ENCODE peak calls at places on chromosomes 2 and 18, in seven cellular contexts. Q is DND-41, T is fibroblast of lung, Z is GM23248, N is PC-3, K is hepatocyte, R is MM.1S. E is an unnamed sample.

GRCh38 chr2:160332318-160332717 is 132.2 kb upstream of the ITGB6 start:
- DNase-seq in Q (peak), T (peak), Z (peak), N (peak), K (no peak), R (peak), E (peak)

GRCh38 chr2:46914578-46915230 is 902 bp downstream of the MCFD2 start:
- DNase-seq in Q (no peak), T (peak), Z (no peak), N (no peak), K (no peak), R (no peak), E (no peak)

GRCh38 chr18:69956655-69957054 is 9.0 kb upstream of the CD226 start:
- DNase-seq in Q (no peak), T (no peak), Z (no peak), N (no peak), K (no peak), R (no peak), E (no peak)

GRCh38 chr2:207315131-207315530 is 149.4 kb upstream of the KLF7 start:
- DNase-seq in Q (no peak), T (no peak), Z (peak), N (peak), K (no peak), R (no peak), E (peak)

GRCh38 chr2:34161546-34161945 is 562.4 kb upstream of the FAM98A start:
- DNase-seq in Q (no peak), T (no peak), Z (peak), N (peak), K (no peak), R (no peak), E (no peak)

GRCh38 chr18:74804677-74805076 is 207.0 kb downstream of the ZNF407 start:
- DNase-seq in Q (no peak), T (no peak), Z (no peak), N (no peak), K (no peak), R (peak), E (no peak)

GRCh38 chr2:43144265-43144664 is 82.1 kb downstream of the ZFP36L2 start:
- DNase-seq in Q (no peak), T (peak), Z (no peak), N (no peak), K (no peak), R (no peak), E (no peak)

GRCh38 chr18:58870130-58870529 is 5.5 kb downstream of the ZNF532 start:
- DNase-seq in Q (no peak), T (no peak), Z (no peak), N (no peak), K (no peak), R (no peak), E (no peak)

GRCh38 chr18:77990901-77991300 is 741.3 kb downstream of the GALR1 start:
- DNase-seq in Q (no peak), T (no peak), Z (no peak), N (no peak), K (no peak), R (no peak), E (no peak)

GRCh38 chr2:37156071-37156856 is 516 bp downstream of the EIF2AK2 start:
- DNase-seq in Q (peak), T (peak), Z (peak), N (peak), K (peak), R (peak), E (peak)

DNA sequence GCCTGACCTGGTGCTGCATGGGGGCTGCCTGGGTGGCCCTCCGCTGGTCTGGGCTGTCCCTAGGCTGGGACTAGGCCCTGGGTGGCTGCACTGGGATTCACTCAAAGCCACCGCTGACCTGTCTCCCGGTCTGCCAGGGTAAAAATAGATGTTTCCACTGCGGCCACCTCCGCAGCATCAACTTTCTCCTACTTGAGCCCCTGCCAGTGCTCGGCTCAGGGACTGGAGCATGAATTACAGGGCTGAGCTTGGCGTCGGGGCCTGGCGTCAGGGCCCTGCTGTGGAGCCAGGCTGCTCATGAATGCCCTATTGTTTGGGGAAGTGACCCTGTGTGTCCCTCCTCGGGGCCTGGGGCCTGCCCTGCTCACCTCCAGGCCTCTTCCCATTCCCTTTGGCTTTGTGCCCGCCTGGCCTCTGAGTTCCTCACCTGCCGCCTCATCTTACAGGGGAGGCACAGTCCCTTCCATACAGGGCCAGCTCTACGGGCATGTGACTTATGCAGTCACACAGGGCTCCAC is 247.6 kb downstream of the DYSF start:
- DNase-seq in Q (no peak), T (no peak), Z (peak), N (no peak), K (no peak), R (no peak), E (peak)
- H3K27ac ChIP-seq in Q (no peak), T (no peak), Z (peak), N (no peak), K (no peak), R (no peak), E (no peak)

DNA sequence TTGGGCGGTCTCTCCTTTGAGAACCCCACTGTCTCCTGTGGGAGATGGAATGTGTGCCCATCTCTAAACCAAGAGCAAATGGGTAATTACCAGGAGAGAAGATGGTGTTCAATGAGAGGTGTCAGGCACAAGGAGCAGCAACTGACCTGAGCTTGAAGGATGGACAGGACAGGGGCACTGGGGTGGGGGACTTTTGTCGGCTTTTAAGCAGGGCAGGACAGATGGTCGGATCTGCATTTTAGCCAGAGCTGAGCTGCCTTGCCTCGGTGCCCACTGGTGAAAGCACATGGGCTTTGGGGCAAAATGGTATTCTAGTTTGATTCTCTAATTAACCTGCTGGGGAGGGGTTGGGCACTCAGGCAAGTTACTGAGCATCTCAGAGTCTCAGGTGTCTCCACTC is 98.0 kb downstream of the INHBB start:
- DNase-seq in Q (no peak), T (no peak), Z (no peak), N (no peak), K (no peak), R (no peak), E (no peak)
- TF ChIP-seq EZH2 in Q (no peak), T (no peak), Z (no peak), N (no peak), K (no peak), R (no peak), E (no peak)

GRCh38 chr2:101970901-101971300 is 20.9 kb upstream of the IL1R2 start:
- DNase-seq in Q (no peak), T (no peak), Z (no peak), N (no peak), K (no peak), R (no peak), E (no peak)
- H3K27ac ChIP-seq in Q (no peak), T (no peak), Z (no peak), N (no peak), K (no peak), R (no peak), E (no peak)

DNA sequence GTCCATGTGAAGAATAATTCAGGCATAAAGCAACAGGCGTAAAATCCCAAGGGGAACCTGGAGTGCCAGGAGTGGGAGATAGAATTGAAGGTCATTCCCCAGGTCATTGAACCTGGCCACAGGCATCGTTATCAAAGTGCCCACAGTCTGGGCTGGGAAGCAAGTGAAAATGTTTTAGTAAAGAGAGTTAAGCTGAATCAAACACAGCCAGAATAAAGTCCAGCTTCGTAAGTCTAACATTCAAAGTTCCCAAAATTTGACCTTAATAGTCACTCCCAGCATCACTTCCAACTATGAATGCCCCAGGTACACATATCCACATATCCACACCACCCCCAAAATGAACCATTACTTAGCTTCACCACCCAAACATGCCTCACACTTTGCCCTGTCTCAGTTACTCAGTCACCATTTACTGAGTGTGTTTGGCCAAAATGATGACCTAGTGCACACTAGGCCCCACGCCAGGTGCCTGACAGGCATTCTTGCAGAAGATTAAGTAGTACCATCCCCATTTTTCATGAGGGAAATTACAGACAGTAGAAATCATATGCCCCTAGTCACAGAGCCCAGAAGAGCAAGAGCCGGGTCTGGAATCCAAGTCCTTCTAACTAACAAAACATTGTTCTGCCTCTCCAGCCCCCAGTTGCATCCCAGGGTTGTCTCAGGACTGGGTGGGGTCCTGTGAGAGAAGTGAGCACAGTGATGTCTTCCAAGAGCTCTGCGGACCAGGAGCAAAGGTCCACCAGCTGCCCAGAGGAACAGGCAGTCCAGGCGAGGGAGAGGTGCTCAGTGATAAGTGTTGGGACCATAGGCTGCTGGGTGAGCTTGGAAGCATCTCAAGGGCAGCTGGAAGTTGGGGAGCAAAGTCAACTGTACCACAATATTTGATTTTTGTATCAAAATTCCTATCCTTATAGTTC is 65.2 kb upstream of the MYCN start:
- DNase-seq in Q (no peak), T (no peak), Z (no peak), N (no peak), K (no peak), R (no peak), E (no peak)
- TF ChIP-seq EZH2 in Q (no peak), T (no peak), Z (no peak), N (no peak), K (no peak), R (no peak), E (no peak)

GRCh38 chr2:96265349-96265839 is 403 bp downstream of the TMEM127 start:
- DNase-seq in Q (no peak), T (no peak), Z (peak), N (no peak), K (peak), R (peak), E (no peak)
- H3K27ac ChIP-seq in Q (peak), T (peak), Z (peak), N (no peak), K (peak), R (peak), E (peak)